ENCODE peak calls at places on chromosomes 7 and 10, in five cellular contexts. T is activated T-helper 1 cell treated with anti-CD3 and anti-CD28 coated beads, Interleukin-12 subunit alpha, Interleukin-12 subunit beta, Interleukin-2, Interleukin-4 antibody, amounts not matched to agents 30 ng/mL and 10 ng/mL and 1 ng/mL, durations not matched to agents 14 hours and 24 hours and 36 hours; A is tibial nerve; G is activated gamma-delta T cell treated with anti-CD3 and anti-CD28 coated beads, Interleukin-2, amount 50 U/mL, for 16 hours; O is left ventricle myocardium inferior. U is an unnamed sample.

GRCh38 chr7:86664486-86664885 is 20.8 kb downstream of the GRM3 start:
- DNase-seq in G (no peak), T (no peak), O (no peak), A (no peak), U (no peak)

GRCh38 chr7:139753079-139753692 is 24.6 kb downstream of the HIPK2 start:
- DNase-seq in A (no peak), T (no peak), G (no peak), O (no peak), U (no peak)

GRCh38 chr7:47380325-47381131 is 201.4 kb downstream of the TNS3 start:
- DNase-seq in O (no peak), T (no peak), G (no peak), A (no peak), U (no peak)

GRCh38 chr7:26233902-26234511 is 32.5 kb downstream of the CBX3 start:
- DNase-seq in G (no peak), A (no peak), O (no peak), T (no peak), U (no peak)

GRCh38 chr7:107201795-107202450 is 33.1 kb downstream of the HBP1 start:
- DNase-seq in T (no peak), A (no peak), G (no peak), O (peak; percentile 60), U (peak; percentile 73)

GRCh38 chr10:3790272-3790671 is 5.3 kb upstream of the KLF6 start:
- DNase-seq in O (no peak), A (no peak), G (no peak), T (no peak), U (no peak)

GRCh38 chr10:61830846-61831273 is 70.6 kb upstream of the ARID5B start:
- DNase-seq in A (no peak), G (no peak), T (no peak), O (no peak), U (no peak)

GRCh38 chr7:110386914-110387313 is 704.0 kb upstream of the LRRN3 start:
- DNase-seq in A (no peak), G (no peak), O (no peak), T (no peak), U (no peak)

GRCh38 chr7:82527831-82528230 is 84.3 kb upstream of the CACNA2D1 start:
- DNase-seq in O (no peak), G (no peak), T (no peak), A (no peak), U (no peak)

GRCh38 chr7:78326189-78326588 is 527.6 kb downstream of the PHTF2 start:
- DNase-seq in A (no peak), T (no peak), G (no peak), O (no peak), U (no peak)

GRCh38 chr10:121812031-121812430 is 115.8 kb downstream of the ATE1 start:
- DNase-seq in O (no peak), A (no peak), G (no peak), T (no peak), U (no peak)

GRCh38 chr7:20306499-20306946 is 24.2 kb upstream of the ITGB8 start:
- DNase-seq in G (no peak), T (no peak), O (no peak), A (no peak), U (no peak)

GRCh38 chr7:93992423-93993110 is 11.6 kb downstream of the BET1 start:
- DNase-seq in T (no peak), O (no peak), A (no peak), G (no peak), U (no peak)

GRCh38 chr7:139720186-139720585 is 57.6 kb downstream of the HIPK2 start:
- DNase-seq in A (no peak), G (no peak), T (no peak), O (no peak), U (no peak)

GRCh38 chr10:71268247-71268691 is 50.8 kb upstream of the SLC29A3 start:
- DNase-seq in O (no peak), G (no peak), T (no peak), A (no peak), U (no peak)

GRCh38 chr7:1424041-1424440 is 35.2 kb downstream of the MICALL2 start:
- DNase-seq in A (no peak), G (no peak), T (no peak), O (no peak), U (no peak)

GRCh38 chr7:9657257-9657656 is 1223.8 kb downstream of the NXPH1 start:
- DNase-seq in G (no peak), A (no peak), T (no peak), O (no peak), U (no peak)

GRCh38 chr10:122186822-122187810 is 84.0 kb upstream of the BTBD16 start:
- DNase-seq in G (no peak), A (no peak), T (no peak), O (no peak), U (no peak)

GRCh38 chr10:76338187-76338586 is 906.8 kb downstream of the LRMDA start:
- DNase-seq in G (no peak), T (no peak), A (no peak), O (no peak), U (no peak)